ENCODE peak calls at places on chromosomes 3 and 15, in five cellular contexts. L is adrenal gland, K is ovary, W is A549, I is GM12892. Z is an unnamed sample.

GRCh38 chr3:98329392-98330124 is 24.1 kb upstream of the OR5K4 start:
- DNase-seq in L (peak; percentile 27), K (no peak), W (peak; percentile 11), I (no peak), Z (peak; percentile 66)

GRCh38 chr3:182962162-182962561 is 18.2 kb downstream of the DCUN1D1 start:
- DNase-seq in L (peak; percentile 50), K (no peak), W (no peak), I (no peak), Z (peak; percentile 40)

GRCh38 chr3:129313415-129313982 is 34.8 kb downstream of the HMCES start:
- DNase-seq in L (no peak), K (peak; percentile 46), W (no peak), I (no peak), Z (no peak)

GRCh38 chr15:99100245-99101173 is 4.4 kb upstream of the SYNM start:
- DNase-seq in L (peak; percentile 86), K (peak; percentile 86), W (peak; percentile 90), I (peak; percentile 50), Z (peak; percentile 44)

GRCh38 chr15:33913459-33913858 is 54.8 kb upstream of the CHRM5 start:
- DNase-seq in L (no peak), K (no peak), W (no peak), I (no peak), Z (no peak)

GRCh38 chr15:101105059-101105851 is 146.6 kb downstream of the CHSY1 start:
- DNase-seq in L (no peak), K (no peak), W (no peak), I (no peak), Z (no peak)

GRCh38 chr3:100370751-100371150 is 30.1 kb downstream of the TOMM70 start:
- DNase-seq in L (no peak), K (no peak), W (no peak), I (no peak), Z (no peak)

GRCh38 chr3:76756578-76756977 is 283.3 kb upstream of the ROBO2 start:
- DNase-seq in L (no peak), K (no peak), W (no peak), I (no peak), Z (no peak)

GRCh38 chr15:99247063-99247462 is 2.3 kb downstream of the TTC23 start:
- DNase-seq in L (no peak), K (no peak), W (no peak), I (no peak), Z (no peak)

DNA sequence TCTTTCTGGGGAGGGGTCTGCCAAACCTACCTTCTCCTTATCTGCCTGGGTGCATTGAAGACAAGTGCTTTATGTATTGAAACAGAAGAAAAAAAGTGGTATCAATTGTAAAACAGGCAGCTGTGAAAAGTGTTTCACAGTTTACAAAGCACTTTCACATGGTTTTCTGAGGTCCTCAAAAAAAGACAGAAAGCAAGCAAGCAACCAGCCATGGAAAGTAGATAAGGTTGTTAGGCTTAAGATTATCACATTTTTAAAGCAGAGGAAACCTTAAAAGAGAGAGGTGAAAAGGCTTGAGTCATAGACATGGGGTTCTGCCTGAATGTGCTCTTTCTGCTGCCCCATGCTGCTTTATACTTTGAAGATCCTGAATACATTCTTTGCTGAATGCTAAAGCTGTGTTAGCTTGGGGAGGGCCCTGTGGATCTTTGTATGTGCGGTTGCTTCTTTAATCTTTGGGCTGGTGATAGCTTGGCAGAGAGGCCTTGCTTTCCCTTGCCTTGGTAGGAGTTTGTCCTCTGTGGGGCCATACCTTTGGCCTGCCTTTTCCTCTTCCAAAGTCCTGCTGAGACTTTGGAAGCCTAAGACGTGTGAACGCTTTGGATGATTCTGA is 2.6 kb downstream of the SMAD3 start:
- DNase-seq in L (no peak), K (no peak), W (no peak), I (no peak), Z (peak; percentile 45)
- TF ChIP-seq POLR2A in L (no peak), K (no peak), W (no peak), I (no peak), Z (no peak)

DNA sequence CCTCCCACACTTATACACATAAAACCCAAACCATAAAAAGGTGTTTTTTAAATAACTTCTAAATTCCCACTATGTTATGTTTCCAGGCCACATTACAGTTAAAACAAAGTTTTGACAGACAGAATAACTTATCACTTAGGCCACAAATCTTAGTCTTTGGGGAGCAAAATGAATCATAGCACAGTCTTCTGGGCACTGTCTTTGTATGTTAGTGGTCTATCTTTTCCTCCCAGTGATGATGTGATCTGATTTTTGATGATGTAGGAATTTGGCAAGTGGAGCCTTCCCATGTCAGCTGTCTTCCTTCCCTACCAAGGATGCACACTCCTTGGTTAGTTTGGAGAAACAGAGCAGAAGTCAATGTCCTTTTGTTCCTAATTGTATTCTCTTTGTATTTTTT is 67.3 kb downstream of the THSD4 start:
- DNase-seq in L (no peak), K (no peak), W (no peak), I (no peak), Z (no peak)
- TF ChIP-seq POLR2A in L (no peak), K (no peak), W (no peak), I (no peak), Z (no peak)

GRCh38 chr3:11212784-11213183 is 58.5 kb downstream of the HRH1 start:
- DNase-seq in L (no peak), K (no peak), W (no peak), I (no peak), Z (no peak)
- TF ChIP-seq POLR2A in L (no peak), K (no peak), W (no peak), I (no peak), Z (no peak)

DNA sequence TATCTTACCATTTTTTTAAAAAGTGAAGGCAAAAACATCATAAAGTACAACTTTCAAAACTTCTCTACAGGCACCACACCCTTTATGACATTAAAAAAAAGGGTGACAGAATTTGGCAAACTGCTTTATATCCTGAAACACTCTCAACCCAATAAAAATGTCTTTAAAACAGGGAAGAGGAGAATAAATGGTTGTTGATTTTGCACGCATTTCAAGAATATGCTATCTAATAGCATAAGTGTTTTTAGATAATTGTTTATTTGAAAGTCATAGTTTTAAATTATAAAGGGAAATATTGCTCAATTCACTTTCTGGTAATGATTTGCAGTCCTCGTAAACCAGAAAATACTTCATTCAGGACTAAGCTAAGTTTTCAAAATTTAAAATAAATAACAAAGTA is 1.7 kb upstream of the PCOLCE2 start:
- DNase-seq in L (no peak), K (no peak), W (no peak), I (no peak), Z (no peak)
- TF ChIP-seq POLR2A in L (no peak), K (no peak), W (no peak), I (no peak), Z (no peak)

GRCh38 chr3:153221748-153222162 is 59.7 kb downstream of the RAP2B start:
- DNase-seq in L (peak; percentile 55), K (peak; percentile 32), W (no peak), I (peak; percentile 5), Z (peak; percentile 51)
- TF ChIP-seq POLR2A in L (no peak), K (no peak), W (no peak), I (no peak), Z (no peak)

GRCh38 chr3:123424321-123424998 is 24.4 kb downstream of the ADCY5 start:
- DNase-seq in L (peak; percentile 71), K (peak; percentile 73), W (no peak), I (no peak), Z (no peak)
- TF ChIP-seq POLR2A in L (no peak), K (no peak), W (no peak), I (no peak), Z (no peak)

GRCh38 chr3:102595057-102595456 is 160.2 kb downstream of the ZPLD1 start:
- DNase-seq in L (no peak), K (no peak), W (no peak), I (no peak), Z (no peak)
- TF ChIP-seq POLR2A in L (no peak), K (no peak), W (no peak), I (no peak), Z (no peak)

GRCh38 chr15:23532019-23532418 is 33.5 kb upstream of the MKRN3 start:
- DNase-seq in L (no peak), K (no peak), W (no peak), I (no peak), Z (no peak)
- TF ChIP-seq POLR2A in L (no peak), K (no peak), W (no peak), I (no peak), Z (no peak)

GRCh38 chr3:64026346-64026745 is 3.1 kb upstream of the PSMD6 start:
- DNase-seq in L (no peak), K (no peak), W (no peak), I (no peak), Z (no peak)

GRCh38 chr3:64023861-64024223 is 548 bp upstream of the PSMD6 start:
- DNase-seq in L (no peak), K (no peak), W (no peak), I (no peak), Z (no peak)

GRCh38 chr3:64019879-64020278 is 3.4 kb downstream of the PSMD6 start:
- DNase-seq in L (no peak), K (no peak), W (no peak), I (no peak), Z (no peak)

GRCh38 chr3:64022451-64023186 is 675 bp downstream of the PSMD6 start:
- DNase-seq in L (peak; percentile 47), K (no peak), W (no peak), I (no peak), Z (peak; percentile 51)

GRCh38 chr3:64023187-64023860 is at the start of gene PSMD6:
- DNase-seq in L (peak; percentile 89), K (peak; percentile 95), W (peak; percentile 54), I (peak; percentile 71), Z (peak; percentile 92)
- TF ChIP-seq POLR2A in L (peak; percentile 37), K (peak; percentile 40), W (peak; percentile 59), I (peak; percentile 89), Z (peak; percentile 88)